ENCODE peak calls at places on chromosome 22, in eight cellular contexts. S is adrenal gland, L is transverse colon, X is A549, N is sigmoid colon, F is spleen, J is heart left ventricle, B is right lobe of liver. D is an unnamed sample. For H3K4me1, the result is how much of the 10 kb centered on the place peaks cover.

GRCh38 chr22:47602732-47603131 is 840.3 kb downstream of the TBC1D22A start:
- DNase-seq in B (no peak), S (no peak), N (peak), J (no peak), F (peak), L (no peak), X (no peak), D (no peak)

GRCh38 chr22:26681395-26681821 is 24.0 kb downstream of the MIAT start:
- DNase-seq in X (no peak), L (no peak), N (no peak), B (no peak), S (no peak), J (no peak), F (peak), D (peak)

GRCh38 chr22:31790240-31790639 is 36.4 kb downstream of the DEPDC5 start:
- DNase-seq in N (no peak), S (no peak), X (no peak), B (no peak), J (no peak), F (no peak), L (no peak), D (no peak)

GRCh38 chr22:46044718-46045458 is 67.9 kb upstream of the WNT7B start:
- DNase-seq in X (no peak), F (peak), B (peak), N (peak), J (no peak), L (peak), S (no peak), D (no peak)

GRCh38 chr22:41397143-41397811 is 15.5 kb downstream of the TEF start:
- DNase-seq in N (no peak), J (no peak), B (peak), S (no peak), L (peak), F (no peak), X (no peak), D (no peak)

GRCh38 chr22:41447435-41448188 is 1.0 kb upstream of the TOB2 start:
- DNase-seq in X (no peak), N (peak), L (peak), B (peak), F (peak), J (peak), S (peak), D (peak)

GRCh38 chr22:35684270-35684700 is 33.4 kb upstream of the APOL5 start:
- DNase-seq in X (no peak), S (peak), N (no peak), F (no peak), J (peak), L (no peak), B (no peak), D (no peak)

GRCh38 chr22:20867179-20868099 is 8.6 kb downstream of the SNAP29 start:
- DNase-seq in S (peak), F (no peak), N (peak), L (peak), J (peak), B (peak), X (no peak), D (peak)

GRCh38 chr22:47175761-47176359 is 413.4 kb downstream of the TBC1D22A start:
- DNase-seq in L (peak), B (peak), X (no peak), N (peak), F (peak), J (peak), S (peak), D (no peak)

GRCh38 chr22:20785415-20785814 is 11.5 kb downstream of the SERPIND1 start:
- DNase-seq in L (no peak), S (no peak), J (no peak), F (no peak), X (no peak), B (no peak), N (no peak), D (no peak)

GRCh38 chr22:28978863-28979799 is 82.5 kb downstream of the C22orf31 start:
- DNase-seq in L (no peak), N (no peak), J (no peak), F (no peak), S (no peak), B (no peak), X (no peak), D (no peak)

GRCh38 chr22:35430897-35431322 is 31.0 kb downstream of the MCM5 start:
- DNase-seq in J (peak), F (peak), B (peak), L (peak), X (peak), N (peak), S (peak), D (peak)

GRCh38 chr22:20116376-20116950 is 559 bp downstream of the RANBP1 start:
- DNase-seq in F (peak), L (no peak), X (no peak), J (no peak), B (no peak), N (peak), S (peak), D (no peak)

GRCh38 chr22:20186871-20187546 is 36.2 kb upstream of the CCDC188 start:
- DNase-seq in X (no peak), B (peak), J (no peak), F (no peak), L (no peak), N (no peak), S (no peak), D (no peak)

GRCh38 chr22:27650985-27651384 is 150.6 kb downstream of the MN1 start:
- DNase-seq in L (no peak), S (no peak), B (no peak), N (no peak), X (no peak), F (peak), J (no peak), D (no peak)

GRCh38 chr22:19756288-19757128 is 4.1 kb upstream of the TBX1 start:
- DNase-seq in S (peak), L (peak), X (peak), B (peak), N (no peak), F (peak), J (no peak), D (peak)

GRCh38 chr22:47371263-47372090 is 609.0 kb downstream of the TBC1D22A start:
- DNase-seq in X (no peak), B (no peak), N (peak), L (no peak), S (peak), J (no peak), F (peak), D (no peak)

GRCh38 chr22:30416403-30416802 is 9.2 kb upstream of the MTFP1 start:
- DNase-seq in L (peak), N (no peak), S (no peak), J (no peak), F (no peak), X (no peak), B (no peak), D (no peak)

GRCh38 chr22:45891996-45892621 is 84.9 kb downstream of the WNT7B start:
- DNase-seq in F (peak), N (no peak), L (no peak), X (no peak), J (no peak), S (no peak), B (peak), D (no peak)

GRCh38 chr22:31692186-31692886 is 30.3 kb upstream of the PISD start:
- DNase-seq in N (no peak), B (no peak), J (no peak), X (no peak), S (no peak), L (no peak), F (no peak), D (no peak)

GRCh38 chr22:39938509-39938908 is 21.7 kb upstream of the TMA7B start:
- DNase-seq in X (no peak), J (no peak), L (no peak), N (no peak), B (no peak), F (no peak), S (no peak), D (no peak)

GRCh38 chr22:19849800-19850481 is 4.7 kb downstream of the GNB1L start:
- DNase-seq in N (peak), F (no peak), L (no peak), J (no peak), B (peak), X (no peak), S (no peak), D (peak)

GRCh38 chr22:30813936-30814335 is 119.3 kb downstream of the OSBP2 start:
- DNase-seq in J (no peak), L (no peak), X (no peak), S (no peak), F (no peak), N (no peak), B (no peak), D (no peak)

GRCh38 chr22:30420401-30421178 is 5.0 kb upstream of the MTFP1 start:
- DNase-seq in N (no peak), J (no peak), B (peak), L (no peak), F (no peak), X (no peak), S (no peak), D (no peak)

GRCh38 chr22:31691408-31691807 is 29.4 kb upstream of the PISD start:
- DNase-seq in X (no peak), N (no peak), S (no peak), B (no peak), F (no peak), L (no peak), J (no peak), D (no peak)

GRCh38 chr22:19871023-19871844 is 16.6 kb upstream of the GNB1L start:
- DNase-seq in N (peak), J (no peak), X (no peak), B (peak), L (no peak), F (peak), S (peak), D (peak)

GRCh38 chr22:48444320-48445112 is 1383.2 kb downstream of the BRD1 start:
- DNase-seq in F (peak), L (no peak), J (no peak), B (peak), S (no peak), N (no peak), X (no peak), D (no peak)

GRCh38 chr22:26550498-26551033 is 38.3 kb upstream of the TFIP11 start:
- DNase-seq in F (no peak), N (no peak), X (no peak), J (peak), L (no peak), B (peak), S (peak), D (peak)

GRCh38 chr22:31230871-31231621 is 18.9 kb downstream of the LIMK2 start:
- DNase-seq in X (no peak), L (peak), N (no peak), B (no peak), F (no peak), J (peak), S (peak), D (peak)

GRCh38 chr22:47918276-47918928 is 1156.0 kb downstream of the TBC1D22A start:
- DNase-seq in X (no peak), F (peak), N (no peak), B (no peak), L (peak), S (no peak), J (no peak), D (no peak)

GRCh38 chr22:29343313-29343805 is 27.9 kb upstream of the RASL10A start:
- DNase-seq in N (peak), J (peak), X (no peak), B (no peak), F (no peak), L (no peak), S (no peak), D (peak)

GRCh38 chr22:25777870-25778269 is 35.9 kb downstream of the MYO18B start:
- DNase-seq in X (peak), S (no peak), F (no peak), J (no peak), B (no peak), N (no peak), L (no peak), D (no peak)

GRCh38 chr22:46084943-46085830 is 65.1 kb upstream of the PPARA start:
- DNase-seq in X (no peak), F (peak), J (peak), L (peak), N (peak), S (peak), B (peak), D (peak)

GRCh38 chr22:39090426-39091064 is 6.5 kb upstream of the APOBEC3H start:
- DNase-seq in B (no peak), J (no peak), N (no peak), L (peak), S (no peak), X (no peak), F (peak), D (no peak)

GRCh38 chr22:27124336-27125023 is 467.1 kb downstream of the MIAT start:
- DNase-seq in X (no peak), J (peak), N (peak), F (no peak), L (peak), S (peak), B (no peak), D (no peak)

DNA sequence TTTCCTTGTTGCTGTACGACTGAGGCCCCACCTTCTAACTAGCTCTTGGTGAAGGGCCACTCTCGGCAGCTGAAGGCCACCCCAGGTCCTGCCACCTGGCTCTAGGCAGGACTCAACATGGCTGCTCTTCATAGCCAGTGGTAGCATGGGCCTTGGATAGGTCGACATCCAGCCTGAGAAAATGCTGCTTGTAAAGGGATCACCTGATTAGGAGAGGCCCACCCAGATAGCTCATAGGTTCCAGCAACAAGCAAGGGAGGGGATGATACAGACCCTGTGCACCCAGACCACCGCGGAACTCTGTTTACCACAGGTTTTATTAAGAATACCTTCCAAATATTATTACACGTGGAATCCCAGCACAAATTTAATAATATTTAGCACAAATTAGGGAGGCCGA is 341.4 kb downstream of the BRD1 start:
- DNase-seq in J (no peak), N (no peak), S (no peak), L (no peak), F (no peak), B (no peak), X (no peak), D (no peak)
- H3K4me1 ChIP-seq in J (under half), N (under half), S (under half), L (under half), F (under half), B (under half), X (under half), D (under half)

GRCh38 chr22:49917997-49918910 is at the start of the genes ALG12 and CRELD2:
- DNase-seq in J (peak), B (peak), L (peak), S (peak), X (peak), F (peak), N (peak), D (peak)
- TF ChIP-seq POLR2A in J (peak), B (peak), L (peak), S (peak), X (peak), F (no peak), N (no peak), D (peak)

GRCh38 chr22:22243033-22243680 is 1.4 kb upstream of the VPREB1 start:
- DNase-seq in S (no peak), J (no peak), B (no peak), F (no peak), N (no peak), L (no peak), X (no peak), D (no peak)

GRCh38 chr22:22244337-22245250 is at the start of gene VPREB1:
- DNase-seq in L (no peak), X (no peak), B (no peak), N (no peak), J (no peak), F (no peak), S (no peak), D (no peak)

GRCh38 chr22:22241554-22241898 is 3.1 kb upstream of the VPREB1 start:
- DNase-seq in F (no peak), B (no peak), N (no peak), J (no peak), L (no peak), X (no peak), S (no peak), D (no peak)

GRCh38 chr22:22245256-22245909 is 797 bp downstream of the VPREB1 start:
- DNase-seq in X (no peak), B (no peak), F (no peak), S (no peak), J (no peak), L (no peak), N (no peak), D (no peak)

GRCh38 chr22:22242488-22242887 is 2.1 kb upstream of the VPREB1 start:
- DNase-seq in N (no peak), X (no peak), J (no peak), L (no peak), S (no peak), F (no peak), B (no peak), D (no peak)
- H3K27ac ChIP-seq in N (no peak), X (no peak), J (no peak), L (no peak), S (no peak), F (no peak), B (no peak), D (no peak)

DNA sequence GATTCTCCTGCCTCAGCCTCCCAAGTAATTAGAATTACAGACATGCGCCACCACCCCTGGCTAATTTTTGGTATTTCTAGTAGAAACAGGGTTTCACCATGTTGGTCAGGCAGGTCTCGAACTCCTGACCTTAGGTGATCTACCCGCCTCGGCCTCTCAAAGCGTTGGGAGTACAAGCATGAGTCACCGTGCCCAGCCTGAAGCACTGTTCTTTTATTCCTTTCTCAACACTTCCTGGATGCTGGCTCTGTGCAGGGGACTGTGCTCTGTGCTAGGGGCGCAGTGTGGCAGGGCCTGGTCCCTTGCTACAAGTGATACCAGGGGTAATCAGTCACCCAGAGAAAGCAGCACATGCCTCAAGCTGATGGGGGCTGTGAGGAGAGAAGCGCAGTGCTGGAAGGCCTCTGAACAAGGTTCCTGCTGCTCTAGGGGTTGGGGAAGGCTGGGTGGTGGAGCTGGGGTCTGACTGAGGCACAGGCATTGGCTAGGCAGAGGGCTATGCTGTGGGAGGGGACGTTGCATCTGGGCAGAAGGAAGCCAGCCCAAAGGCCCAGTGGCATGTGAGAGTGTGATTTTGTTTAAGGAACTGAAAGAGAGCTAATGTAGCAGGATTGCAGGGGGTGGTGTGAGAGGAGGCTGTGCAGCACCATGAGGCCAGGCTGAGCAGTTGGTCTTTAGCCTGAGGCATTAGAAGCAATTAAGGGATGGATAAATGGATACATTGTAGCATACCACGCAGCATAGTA is 42.5 kb downstream of the CABIN1 start:
- DNase-seq in L (no peak), N (no peak), F (no peak), B (no peak), X (no peak), S (no peak), J (no peak), D (no peak)
- H3K4me1 ChIP-seq in L (under half), N (under half), F (under half), B (under half), X (under half), S (under half), J (under half), D (under half)

GRCh38 chr22:44625981-44626687 is 75.9 kb upstream of the PRR5 start:
- DNase-seq in J (peak), F (peak), N (peak), S (peak), L (peak), B (peak), X (peak), D (peak)
- TF ChIP-seq POLR2A in J (no peak), F (no peak), N (no peak), S (no peak), L (no peak), B (no peak), X (no peak), D (no peak)

GRCh38 chr22:42676059-42676607 is 26.9 kb upstream of the CYB5R3 start:
- DNase-seq in J (no peak), B (no peak), X (no peak), F (no peak), N (no peak), S (no peak), L (no peak), D (no peak)
- H3K27ac ChIP-seq in J (peak), B (peak), X (peak), F (peak), N (peak), S (no peak), L (peak), D (peak)

DNA sequence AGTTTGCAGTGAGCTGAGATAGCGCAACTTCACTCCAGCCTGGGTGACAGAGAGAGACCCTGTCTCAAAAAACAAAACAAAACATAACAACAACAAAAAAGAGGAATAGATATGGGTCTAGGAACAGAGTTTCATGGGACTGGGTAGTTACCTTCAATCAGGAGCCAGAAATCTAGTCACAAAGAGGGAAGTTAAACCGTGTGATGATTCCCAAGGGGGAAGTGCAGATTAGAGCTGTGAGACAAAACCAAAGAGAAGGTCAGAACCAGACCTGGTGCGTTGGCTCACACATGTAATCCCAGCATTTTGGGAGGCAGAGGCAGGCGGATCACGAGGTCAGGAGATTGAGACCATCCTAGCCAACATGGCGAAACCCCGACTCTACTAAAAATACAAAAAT is 42.1 kb upstream of the LARGE1 start:
- DNase-seq in N (no peak), X (no peak), B (no peak), F (no peak), S (no peak), J (no peak), L (no peak), D (no peak)
- H3K4me1 ChIP-seq in N (under half), X (under half), B (under half), F (under half), S (under half), J (under half), L (under half), D (under half)

DNA sequence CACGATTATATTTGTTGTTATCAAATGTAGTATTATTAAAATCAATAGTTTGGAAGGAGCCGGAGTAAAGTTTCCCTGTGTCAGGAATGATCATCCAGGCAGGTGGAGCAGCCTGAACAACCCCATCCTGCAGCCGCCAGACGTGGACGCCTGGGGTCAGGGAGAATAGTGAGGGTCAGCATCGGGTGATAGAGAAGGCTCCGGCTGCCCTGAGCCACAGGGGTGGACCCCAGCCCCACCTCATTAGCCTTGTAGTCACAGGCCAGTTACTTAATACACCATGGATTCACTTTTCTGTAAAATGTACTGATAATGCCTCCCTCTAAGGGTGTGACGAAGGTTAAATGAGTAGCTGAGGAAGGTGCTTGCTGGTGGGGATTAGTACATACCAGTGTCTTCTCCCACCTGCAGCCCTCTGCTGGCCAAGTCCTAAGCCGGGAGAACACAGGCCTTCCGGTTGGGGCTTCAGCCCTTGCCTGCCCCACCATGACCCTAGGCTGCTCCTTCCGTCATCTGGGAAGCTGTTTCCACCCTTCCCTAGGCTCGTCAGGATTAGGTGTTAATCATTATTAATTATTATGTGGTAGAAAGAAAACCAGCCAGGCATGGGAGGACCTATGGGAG is 14.9 kb downstream of the TMEM121B start:
- DNase-seq in X (no peak), L (no peak), B (no peak), S (no peak), F (peak), J (no peak), N (peak), D (no peak)
- TF ChIP-seq POLR2A in X (no peak), L (no peak), B (no peak), S (no peak), F (no peak), J (no peak), N (no peak), D (no peak)